ENCODE peak calls at places on chromosomes 2 and 18, in seven cellular contexts. F is activated CD8-positive, alpha-beta memory T cell treated with anti-CD3 and anti-CD28 coated beads for 24 hours; X is nephron progenitor cell; S is activated CD4-positive, alpha-beta T cell treated with anti-CD3 and anti-CD28 coated beads, Interleukin-2, amount 10 ng/mL, durations not matched to agents 7 days and 5 days; O is astrocyte; Q is KG1; Z is amygdala. A is an unnamed sample.

GRCh38 chr2:140696449-140696848 is 1434.4 kb downstream of the LRP1B start:
- DNase-seq in F (no peak), X (no peak), S (no peak), O (no peak), Q (no peak), Z (no peak), A (peak)

GRCh38 chr2:200862532-200863000 is 1.9 kb downstream of the CLK1 start:
- DNase-seq in F (peak), X (no peak), S (peak), O (peak), Q (no peak), Z (no peak), A (peak)

GRCh38 chr2:16674154-16674553 is 8.5 kb upstream of the CYRIA start:
- DNase-seq in F (no peak), X (no peak), S (no peak), O (no peak), Q (no peak), Z (no peak), A (no peak)

GRCh38 chr2:153622285-153622684 is 143.7 kb upstream of the RPRM start:
- DNase-seq in F (no peak), X (peak), S (no peak), O (no peak), Q (no peak), Z (no peak), A (peak)

GRCh38 chr2:38750793-38751042 is 443 bp downstream of the SRSF7 start:
- DNase-seq in F (no peak), X (peak), S (peak), O (no peak), Q (no peak), Z (peak), A (peak)

GRCh38 chr2:128305555-128306080 is 13.1 kb downstream of the HS6ST1 start:
- DNase-seq in F (no peak), X (no peak), S (no peak), O (no peak), Q (no peak), Z (no peak), A (peak)

GRCh38 chr2:38201784-38202183 is 125.8 kb upstream of the CYP1B1 start:
- DNase-seq in F (no peak), X (no peak), S (no peak), O (peak), Q (no peak), Z (no peak), A (no peak)

GRCh38 chr2:234792566-234792965 is 159.3 kb upstream of the SH3BP4 start:
- DNase-seq in F (no peak), X (peak), S (no peak), O (peak), Q (no peak), Z (no peak), A (no peak)

GRCh38 chr2:71122917-71123316 is 7.1 kb downstream of the MCEE start:
- DNase-seq in F (no peak), X (no peak), S (no peak), O (peak), Q (no peak), Z (no peak), A (no peak)

GRCh38 chr2:3626118-3626816 is 31.4 kb downstream of the COLEC11 start:
- DNase-seq in F (no peak), X (no peak), S (no peak), O (no peak), Q (no peak), Z (no peak), A (no peak)

GRCh38 chr2:157447031-157447430 is 3.1 kb upstream of the CYTIP start:
- DNase-seq in F (no peak), X (no peak), S (no peak), O (no peak), Q (no peak), Z (no peak), A (no peak)

GRCh38 chr18:55489034-55489741 is 98.8 kb downstream of the TCF4 start:
- DNase-seq in F (no peak), X (no peak), S (peak), O (peak), Q (no peak), Z (no peak), A (no peak)

GRCh38 chr18:27921904-27922541 is 254.9 kb downstream of the CDH2 start:
- DNase-seq in F (no peak), X (no peak), S (no peak), O (peak), Q (no peak), Z (no peak), A (no peak)

GRCh38 chr18:75161629-75162028 is 47.3 kb downstream of the PTGR3 start:
- DNase-seq in F (no peak), X (no peak), S (peak), O (peak), Q (peak), Z (no peak), A (peak)

GRCh38 chr2:236376566-236377244 is 112.5 kb upstream of the ASB18 start:
- DNase-seq in F (no peak), X (no peak), S (no peak), O (no peak), Q (no peak), Z (no peak), A (peak)

GRCh38 chr2:164323978-164324377 is 297.3 kb downstream of the GRB14 start:
- DNase-seq in F (no peak), X (no peak), S (no peak), O (no peak), Q (no peak), Z (no peak), A (no peak)

GRCh38 chr2:206920936-206921335 is 18.4 kb upstream of the CPO start:
- DNase-seq in F (no peak), X (no peak), S (no peak), O (no peak), Q (no peak), Z (no peak), A (peak)

GRCh38 chr2:22694856-22695255 is 690.1 kb upstream of the KLHL29 start:
- DNase-seq in F (no peak), X (no peak), S (no peak), O (no peak), Q (no peak), Z (no peak), A (no peak)

GRCh38 chr2:10124538-10125045 is 2.1 kb downstream of the RRM2 start:
- DNase-seq in F (no peak), X (peak), S (peak), O (peak), Q (peak), Z (no peak), A (peak)